ENCODE peak calls at places on chromosome 13, in four cellular contexts. W is stomach, D is aorta, N is heart right ventricle. Q is an unnamed sample.

GRCh38 chr13:62040078-62040477 is 624.4 kb upstream of the PCDH20 start:
- DNase-seq in W (no peak), N (no peak), D (no peak), Q (no peak)

GRCh38 chr13:113948034-113948742 is 25.7 kb downstream of the C13orf46 start:
- DNase-seq in W (no peak), N (no peak), D (peak), Q (no peak)

GRCh38 chr13:69585656-69586055 is 522.0 kb upstream of the ATXN8OS start:
- DNase-seq in D (no peak), W (no peak), N (no peak), Q (no peak)

GRCh38 chr13:71477735-71478134 is 389.3 kb downstream of the DACH1 start:
- DNase-seq in N (no peak), D (no peak), W (no peak), Q (no peak)

GRCh38 chr13:113954046-113954841 is 19.6 kb downstream of the C13orf46 start:
- DNase-seq in D (peak), W (no peak), N (no peak), Q (no peak)

GRCh38 chr13:41981961-41982723 is 21.2 kb upstream of the VWA8 start:
- DNase-seq in N (no peak), D (no peak), W (no peak), Q (no peak)

GRCh38 chr13:82275644-82276043 is 1606.6 kb downstream of the SLITRK1 start:
- DNase-seq in N (no peak), D (no peak), W (no peak), Q (no peak)

GRCh38 chr13:73835138-73835721 is 299.0 kb downstream of the KLF12 start:
- DNase-seq in N (no peak), D (no peak), W (no peak), Q (no peak)

GRCh38 chr13:25882732-25883357 is 169.0 kb downstream of the SHISA2 start:
- DNase-seq in D (no peak), N (no peak), W (no peak), Q (no peak)

GRCh38 chr13:53254495-53254894 is 225.9 kb downstream of the OLFM4 start:
- DNase-seq in D (no peak), N (no peak), W (no peak), Q (no peak)

GRCh38 chr13:100510208-100510997 is 78.2 kb downstream of the GGACT start:
- DNase-seq in W (no peak), D (no peak), N (no peak), Q (no peak)

GRCh38 chr13:107866007-107866665 is 349.2 kb downstream of the LIG4 start:
- DNase-seq in N (no peak), W (no peak), D (no peak), Q (no peak)

GRCh38 chr13:89401209-89401810 is 1730.1 kb downstream of the SLITRK5 start:
- DNase-seq in N (no peak), W (no peak), D (no peak), Q (no peak)

GRCh38 chr13:107767119-107767518 is 448.2 kb downstream of the LIG4 start:
- DNase-seq in W (no peak), N (no peak), D (no peak), Q (no peak)

GRCh38 chr13:43880930-43881329 is 1.2 kb downstream of the LACC1 start:
- DNase-seq in D (no peak), W (no peak), N (no peak), Q (no peak)

GRCh38 chr13:73556902-73557301 is 498.1 kb downstream of the KLF5 start:
- DNase-seq in D (no peak), W (no peak), N (no peak), Q (no peak)

GRCh38 chr13:104678161-104678560 is 1611.9 kb upstream of the SLC10A2 start:
- DNase-seq in W (no peak), D (no peak), N (no peak), Q (no peak)

GRCh38 chr13:66224644-66225043 is 1005.5 kb downstream of the PCDH9 start:
- DNase-seq in W (no peak), N (no peak), D (no peak), Q (no peak)

GRCh38 chr13:59016250-59016649 is 1147.5 kb downstream of the DIAPH3 start:
- DNase-seq in N (no peak), W (no peak), D (no peak), Q (no peak)

GRCh38 chr13:74529968-74530367 is 395.8 kb upstream of the KLF12 start:
- DNase-seq in D (no peak), N (no peak), W (no peak), Q (no peak)

GRCh38 chr13:23599083-23599925 is 29.1 kb downstream of the TNFRSF19 start:
- DNase-seq in D (no peak), W (no peak), N (no peak), Q (no peak)

GRCh38 chr13:104442541-104442940 is 1376.3 kb upstream of the SLC10A2 start:
- DNase-seq in N (no peak), D (no peak), W (no peak), Q (no peak)

GRCh38 chr13:95176611-95177259 is 124.5 kb downstream of the ABCC4 start:
- DNase-seq in N (no peak), W (no peak), D (no peak), Q (no peak)

GRCh38 chr13:104993708-104994107 is 1541.8 kb downstream of the EFNB2 start:
- DNase-seq in W (no peak), D (no peak), N (no peak), Q (no peak)

GRCh38 chr13:51912091-51912490 is 50.3 kb downstream of the CCDC70 start:
- DNase-seq in W (peak), D (no peak), N (no peak), Q (no peak)

GRCh38 chr13:36666482-36667264 is 7.1 kb upstream of the SERTM1 start:
- DNase-seq in D (no peak), N (no peak), W (no peak), Q (no peak)

GRCh38 chr13:57846600-57847173 is 215.1 kb downstream of the PCDH17 start:
- DNase-seq in D (no peak), W (no peak), N (no peak), Q (no peak)

GRCh38 chr13:80903911-80904310 is 563.0 kb upstream of the SPRY2 start:
- DNase-seq in W (no peak), N (no peak), D (no peak), Q (no peak)

GRCh38 chr13:63124863-63125262 is 1709.2 kb upstream of the PCDH20 start:
- DNase-seq in W (no peak), N (no peak), D (no peak), Q (no peak)

DNA sequence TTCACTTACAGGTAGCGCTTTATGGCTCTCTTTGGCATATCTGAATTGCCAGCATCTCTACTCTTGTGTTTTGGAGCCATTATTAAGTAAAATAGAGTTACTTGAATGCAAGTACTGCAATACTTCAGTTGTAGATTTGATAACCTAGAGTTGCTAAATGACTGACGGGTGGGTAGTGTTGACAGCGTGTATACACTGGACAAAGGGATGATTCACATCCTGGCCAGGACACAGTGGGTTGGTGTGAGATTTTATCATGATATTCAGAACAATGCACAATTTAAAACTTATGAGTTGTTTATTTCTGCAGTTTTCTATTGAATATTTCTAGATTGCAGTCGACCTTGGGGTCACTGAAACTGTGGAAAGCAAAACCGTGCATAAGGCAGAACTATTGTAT is 44.5 kb downstream of the NDFIP2 start:
- DNase-seq in W (no peak), N (no peak), D (no peak), Q (no peak)
- H3K27ac ChIP-seq in W (no peak), N (no peak), D (no peak), Q (no peak)

DNA sequence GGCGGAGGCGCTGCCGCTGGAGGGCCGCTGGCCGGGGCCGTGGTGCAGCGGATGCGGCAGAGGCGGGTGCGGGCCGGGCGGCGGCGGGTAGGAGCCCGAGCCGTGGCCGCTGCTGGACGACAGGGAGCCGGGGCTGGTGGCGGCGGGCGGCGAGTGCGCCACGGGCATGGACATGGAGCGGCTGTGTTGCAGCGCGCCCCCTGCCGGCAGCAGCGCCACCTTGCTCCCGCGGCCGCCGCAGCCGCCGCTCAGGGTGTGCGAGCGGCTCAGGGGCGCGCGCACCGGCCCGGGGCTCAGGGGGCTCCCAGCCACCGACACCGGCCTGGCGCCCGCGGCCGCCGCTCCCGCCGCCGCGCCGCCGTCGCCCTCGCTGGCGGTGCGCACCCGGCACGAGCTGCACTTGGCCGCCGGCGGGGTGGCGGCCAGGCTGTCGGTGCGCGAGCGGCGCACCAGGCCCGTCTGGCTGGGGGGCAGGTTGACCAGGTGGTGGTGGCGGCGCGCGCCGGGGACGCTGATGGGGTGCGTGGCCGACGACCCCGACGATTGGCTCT is 1.7 kb downstream of the IRS2 start:
- DNase-seq in N (peak), W (peak), D (peak), Q (peak)
- H3K27ac ChIP-seq in N (peak), W (peak), D (peak), Q (peak)

DNA sequence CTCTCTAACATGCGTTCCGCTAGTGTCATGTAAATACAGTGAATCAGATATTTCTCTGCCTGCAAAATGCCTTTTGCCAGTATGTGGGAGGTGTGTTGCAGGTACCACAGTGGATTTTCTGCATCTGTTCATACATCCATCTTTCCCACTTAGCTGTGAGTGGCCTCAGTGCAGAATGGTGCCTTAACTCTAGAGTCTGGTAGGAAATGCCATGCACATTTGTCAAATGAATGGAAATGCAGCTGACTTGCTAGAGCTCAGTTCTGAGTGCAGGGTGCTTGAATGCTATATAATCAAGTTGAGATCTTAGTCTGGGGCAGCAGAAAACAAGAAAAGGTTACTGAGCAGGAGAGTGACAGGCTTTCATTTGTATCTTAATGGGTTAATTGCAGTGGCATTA is 68.2 kb downstream of the LRCH1 start:
- DNase-seq in D (no peak), W (no peak), N (no peak), Q (no peak)
- H3K27ac ChIP-seq in D (no peak), W (peak), N (no peak), Q (no peak)

DNA sequence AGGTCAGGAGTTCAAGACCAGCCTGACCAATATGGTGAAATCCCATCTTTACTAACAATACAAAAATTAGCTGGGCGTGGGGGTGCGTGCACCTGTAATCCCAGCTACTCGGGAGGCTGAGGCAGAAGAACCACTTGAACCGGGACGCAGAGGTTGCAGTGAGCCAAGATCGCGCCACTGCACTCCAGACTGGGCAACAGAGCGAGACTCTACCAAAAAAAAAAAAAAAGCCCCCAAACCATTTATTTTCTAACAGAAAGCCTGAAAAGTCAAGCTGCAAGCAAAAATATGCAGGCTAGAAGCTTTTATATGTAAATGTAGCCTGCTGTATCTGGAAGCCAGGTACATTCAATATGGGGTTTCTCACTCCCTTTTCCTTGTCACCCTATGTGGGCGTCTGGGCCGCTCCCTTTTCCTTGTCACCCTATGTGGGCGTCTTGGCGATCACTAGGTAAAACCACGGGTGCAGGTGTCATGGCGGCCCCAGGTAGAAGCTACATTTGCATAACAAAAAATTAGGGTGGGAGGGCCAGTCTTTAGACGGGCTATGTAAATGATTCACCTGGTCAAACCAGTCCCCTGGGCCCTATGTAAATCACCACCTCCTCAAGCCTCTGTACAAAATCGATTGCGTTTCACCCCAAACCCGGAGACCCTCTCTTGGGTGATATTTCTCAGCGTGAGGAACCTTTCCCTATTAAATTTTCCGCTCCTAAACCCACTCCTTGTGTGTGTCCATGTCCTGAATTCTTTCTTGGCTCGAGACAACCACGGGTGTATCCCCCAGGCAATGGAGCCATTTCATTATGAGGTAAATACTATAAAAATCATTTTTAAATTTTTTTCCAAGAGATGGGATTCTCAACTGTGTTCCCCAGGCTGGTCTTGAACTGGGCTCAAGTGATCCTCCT is 2.1 kb downstream of the TRIM13 start:
- DNase-seq in N (no peak), W (no peak), D (no peak), Q (no peak)
- H3K27ac ChIP-seq in N (no peak), W (peak), D (no peak), Q (peak)

DNA sequence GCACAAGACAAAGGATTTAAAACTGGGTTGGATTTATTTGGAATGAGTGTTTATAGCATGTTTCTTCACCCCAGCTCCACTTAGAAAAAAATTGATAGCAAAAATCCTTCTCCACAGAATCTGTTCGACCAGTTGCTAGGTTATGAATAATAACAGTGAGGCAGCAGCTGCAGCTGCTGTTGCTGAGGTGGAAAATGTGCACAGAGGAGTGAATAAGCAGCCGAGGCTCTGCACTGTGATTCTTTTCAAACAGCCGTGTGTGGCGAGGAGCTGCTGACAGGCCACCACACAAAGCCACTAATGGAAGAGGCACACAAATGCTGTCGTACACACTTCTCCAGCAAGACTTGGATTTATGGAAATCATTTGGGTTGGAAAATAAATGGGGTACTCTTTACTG is 6.4 kb upstream of the RASL11A start:
- DNase-seq in W (no peak), N (peak), D (no peak), Q (no peak)
- H3K27ac ChIP-seq in W (peak), N (peak), D (no peak), Q (peak)

GRCh38 chr13:45331981-45332830 is 8.8 kb downstream of the TPT1 start:
- DNase-seq in W (no peak), D (no peak), N (no peak), Q (no peak)
- H3K27ac ChIP-seq in W (peak), D (no peak), N (peak), Q (no peak)

DNA sequence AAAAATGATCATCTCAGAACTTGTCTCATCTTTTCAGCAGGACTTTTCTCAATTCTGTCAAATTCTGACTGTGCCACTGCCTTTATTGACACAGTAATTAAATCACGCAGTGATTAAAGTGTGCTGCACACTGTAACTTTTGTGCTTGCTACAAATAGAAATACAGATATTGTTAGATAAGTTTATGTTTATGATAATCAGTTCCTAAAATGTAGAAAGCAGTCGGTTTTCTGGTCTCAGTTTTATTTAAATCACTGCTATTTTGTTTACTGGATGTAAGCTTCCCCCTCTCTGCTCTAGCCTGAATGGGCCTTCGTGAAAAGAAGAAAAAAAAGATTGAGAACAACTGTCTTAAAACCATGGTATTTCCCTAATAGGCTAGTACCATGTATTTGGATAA is 258.8 kb upstream of the STARD13 start:
- DNase-seq in W (no peak), D (no peak), N (no peak), Q (no peak)
- H3K27ac ChIP-seq in W (peak), D (peak), N (peak), Q (peak)

GRCh38 chr13:27772651-27773425 is 19.4 kb upstream of the GSX1 start:
- DNase-seq in N (no peak), W (no peak), D (no peak), Q (no peak)

GRCh38 chr13:27774169-27774568 is 18.1 kb upstream of the GSX1 start:
- DNase-seq in W (no peak), D (no peak), N (no peak), Q (no peak)

GRCh38 chr13:27775943-27776342 is 16.3 kb upstream of the GSX1 start:
- DNase-seq in N (no peak), W (no peak), D (no peak), Q (no peak)

GRCh38 chr13:27774651-27775050 is 17.6 kb upstream of the GSX1 start:
- DNase-seq in N (no peak), D (no peak), W (no peak), Q (no peak)

DNA sequence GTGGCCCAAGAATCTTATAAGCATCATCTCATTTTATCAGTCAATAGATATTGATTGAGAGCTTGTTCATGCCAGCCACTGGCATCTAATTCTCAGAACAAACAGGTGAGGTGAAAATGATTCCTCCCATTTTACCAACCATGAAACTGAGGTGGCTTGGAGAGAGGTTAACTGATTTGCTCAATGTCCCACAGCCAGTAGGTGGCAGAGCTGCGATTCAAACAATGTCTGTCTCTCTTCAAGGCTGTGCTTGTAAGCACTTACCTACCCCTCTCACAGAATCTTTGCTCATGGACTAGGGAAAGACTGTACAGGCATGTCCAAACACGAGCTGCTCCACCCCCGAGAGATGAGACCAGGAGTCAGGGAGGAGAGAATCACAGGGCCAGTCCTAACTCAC is 21.5 kb upstream of the GSX1 start:
- DNase-seq in D (no peak), N (no peak), W (no peak), Q (peak)
- H3K27ac ChIP-seq in D (no peak), N (no peak), W (no peak), Q (no peak)

GRCh38 chr13:35531551-35531950 is 55.1 kb upstream of the MAB21L1 start:
- DNase-seq in W (no peak), D (no peak), N (no peak), Q (no peak)
- H3K27ac ChIP-seq in W (no peak), D (no peak), N (no peak), Q (no peak)

DNA sequence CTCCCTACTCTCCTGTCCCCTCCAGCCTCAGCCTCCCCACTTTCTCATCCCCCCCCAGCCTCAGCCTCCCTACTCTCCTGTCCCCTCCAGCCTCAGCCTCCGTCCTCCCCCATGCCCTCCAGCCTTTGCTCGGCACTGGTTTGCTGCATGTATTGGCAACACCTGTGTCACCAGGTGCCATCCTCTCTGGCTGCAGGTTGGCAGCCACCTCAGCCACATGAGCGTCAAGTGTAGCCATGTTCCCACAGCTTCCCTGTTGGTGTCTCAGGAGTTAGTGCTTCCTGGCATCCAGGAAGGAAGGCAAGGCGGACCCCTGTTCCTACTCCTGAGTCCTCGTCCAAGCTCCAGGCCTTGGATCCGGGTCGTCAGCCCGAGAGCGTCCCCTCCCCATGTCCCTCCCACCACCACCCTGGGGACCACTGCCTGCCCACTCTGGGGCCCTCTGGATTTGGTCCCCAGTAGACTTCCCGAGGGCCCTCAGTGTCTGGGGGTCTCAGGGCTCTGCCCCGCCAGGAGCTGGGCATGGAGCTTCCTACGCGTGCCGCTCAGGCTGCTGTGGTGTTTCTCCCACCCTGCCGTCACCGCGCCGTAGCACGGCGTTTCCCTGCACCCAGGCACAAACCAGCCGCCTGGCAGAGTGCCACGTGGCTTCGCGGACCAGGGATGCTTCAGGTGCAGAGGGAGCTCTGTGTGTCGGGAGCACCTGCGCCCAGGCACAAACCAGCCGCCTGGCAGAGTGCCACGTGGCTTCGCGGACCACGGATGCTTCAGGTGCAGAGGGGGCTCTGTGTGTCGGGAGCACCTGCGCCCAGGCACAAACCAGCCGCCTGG is 128.3 kb upstream of the MCF2L start:
- DNase-seq in N (no peak), D (peak), W (peak), Q (no peak)
- H3K27ac ChIP-seq in N (no peak), D (no peak), W (no peak), Q (no peak)